ENCODE peak calls at places on chromosomes 4 and X, in five cellular contexts. P is GM13976, D is HCT116, J is tibial nerve, B is astrocyte of the spinal cord. W is an unnamed sample.

GRCh38 chr4:138910914-138911336 is 104.7 kb upstream of the NOCT start:
- DNase-seq in J (peak; percentile 23), P (no peak), B (peak; percentile 88), D (no peak), W (peak; percentile 77)

GRCh38 chr4:127525585-127525984 is 107.2 kb upstream of the INTU start:
- DNase-seq in J (no peak), D (no peak), B (no peak), P (no peak), W (no peak)

GRCh38 chrX:39504850-39505259 is 592.9 kb downstream of the BCOR start:
- DNase-seq in D (no peak), B (no peak), P (no peak), J (no peak), W (no peak)

GRCh38 chr4:8331567-8331955 is 62.0 kb downstream of the HTRA3 start:
- DNase-seq in J (no peak), B (no peak), D (no peak), P (no peak), W (no peak)

GRCh38 chrX:150258463-150259430 is 104.4 kb upstream of the MAMLD1 start:
- DNase-seq in P (no peak), J (no peak), B (peak; percentile 47), D (no peak), W (no peak)

GRCh38 chrX:87003031-87003430 is 514.6 kb upstream of the KLHL4 start:
- DNase-seq in J (no peak), D (no peak), P (no peak), B (no peak), W (no peak)

GRCh38 chr4:3673176-3673575 is 93.0 kb upstream of the ADRA2C start:
- DNase-seq in P (no peak), J (no peak), B (no peak), D (no peak), W (no peak)

GRCh38 chr4:55297346-55297745 is 48.7 kb upstream of the SRD5A3 start:
- DNase-seq in D (no peak), P (no peak), B (peak; percentile 31), J (no peak), W (no peak)

GRCh38 chr4:2087170-2087569 is 28.0 kb downstream of the NAT8L start:
- DNase-seq in P (no peak), D (no peak), B (no peak), J (no peak), W (peak; percentile 25)

GRCh38 chr4:340011-340410 is 2.4 kb downstream of the ZNF141 start:
- DNase-seq in J (no peak), B (no peak), P (no peak), D (no peak), W (no peak)

GRCh38 chr4:88759039-88759631 is 61.5 kb upstream of the NAP1L5 start:
- DNase-seq in B (peak; percentile 36), P (no peak), D (no peak), J (no peak), W (peak; percentile 16)

DNA sequence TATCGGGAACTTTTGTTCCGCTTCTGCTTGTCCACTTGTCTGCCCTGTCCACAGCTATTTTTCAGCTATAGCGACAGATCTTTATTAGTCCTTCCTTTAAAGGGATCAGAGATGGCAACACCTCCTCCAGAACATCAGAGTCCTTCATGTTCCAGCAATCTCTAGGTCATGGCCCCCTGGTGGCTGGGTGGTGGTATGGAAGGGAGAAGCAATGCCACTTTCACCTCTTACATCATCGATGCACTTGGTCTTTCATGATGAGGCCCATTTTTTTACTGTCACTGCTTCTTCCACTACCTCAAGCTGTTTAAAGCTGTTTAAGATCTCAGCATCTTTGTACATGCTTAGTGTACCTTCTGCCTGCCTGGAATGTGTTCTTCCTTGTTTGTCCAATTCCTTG is 106.7 kb downstream of the ARHGAP6 start:
- DNase-seq in D (peak; percentile 15), J (no peak), P (peak; percentile 36), B (no peak), W (no peak)
- TF ChIP-seq CTCF in D (peak; percentile 10), J (no peak), P (no peak), B (peak; percentile 34), W (peak; percentile 64)

DNA sequence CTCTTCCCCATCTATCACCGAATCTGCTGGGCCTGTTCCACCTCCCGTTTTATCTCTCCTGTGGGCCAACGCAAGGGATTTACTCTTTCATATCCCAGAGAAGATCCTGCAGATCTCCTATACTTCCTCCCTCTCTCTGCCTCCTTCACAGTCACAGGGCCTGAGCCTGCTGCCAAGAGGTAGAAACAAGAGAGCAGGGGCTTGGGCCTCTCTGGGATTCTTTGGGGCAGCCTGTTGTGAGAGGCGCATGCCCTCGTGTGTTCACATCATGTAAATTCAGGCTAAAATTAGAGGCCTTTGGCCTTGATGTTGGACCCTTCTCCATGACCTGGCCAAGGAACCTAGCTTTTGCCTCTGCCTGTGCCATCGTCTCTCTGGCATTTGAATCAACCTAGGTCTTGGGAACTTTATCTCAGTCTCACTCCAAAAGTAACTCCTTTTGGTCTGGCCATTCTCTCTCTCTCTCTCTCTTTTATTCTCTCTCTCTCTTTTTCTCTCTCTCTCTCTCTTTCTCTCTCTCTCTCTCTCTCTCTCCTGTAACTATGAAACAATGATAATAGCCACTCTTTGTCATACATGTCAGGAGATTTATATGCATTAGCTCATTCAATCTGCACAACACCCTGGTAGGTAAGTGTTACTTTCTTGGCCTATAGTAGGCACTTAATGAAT is 20.0 kb upstream of the EFNB1 start:
- DNase-seq in D (peak; percentile 8), P (no peak), J (no peak), B (peak; percentile 7), W (peak; percentile 15)
- TF ChIP-seq CTCF in D (peak; percentile 20), P (no peak), J (no peak), B (peak; percentile 32), W (peak; percentile 53)

GRCh38 chrX:123210252-123210651 is 26.2 kb downstream of the GRIA3 start:
- DNase-seq in J (no peak), B (no peak), D (no peak), P (no peak), W (no peak)
- TF ChIP-seq CTCF in J (no peak), B (no peak), D (no peak), P (no peak), W (no peak)

DNA sequence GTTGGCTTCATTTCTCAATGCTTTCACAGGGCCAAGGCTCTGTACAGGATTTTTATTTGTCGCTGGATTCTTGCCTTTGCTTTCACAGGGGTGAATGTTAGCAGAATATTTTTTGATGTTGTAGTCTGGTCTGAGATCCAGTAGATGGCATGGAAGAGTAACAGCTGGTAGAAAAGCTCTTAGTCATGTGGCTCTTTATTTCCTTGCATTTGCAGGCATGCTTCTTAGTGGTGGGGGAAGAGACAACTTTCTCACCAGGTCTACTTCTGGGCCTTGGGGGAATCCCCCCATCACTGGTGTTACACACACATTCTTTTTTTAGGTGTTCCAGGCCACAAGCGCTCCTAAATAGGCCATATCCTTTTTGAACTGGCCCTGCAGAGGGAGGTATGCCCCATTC is 58.2 kb upstream of the DKK2 start:
- DNase-seq in B (peak; percentile 47), D (peak; percentile 32), P (peak; percentile 26), J (no peak), W (peak; percentile 58)
- TF ChIP-seq CTCF in B (peak; percentile 67), D (peak; percentile 48), P (no peak), J (no peak), W (peak; percentile 79)